ENCODE peak calls at places on chromosomes 16 and 17, in four cellular contexts. B, S, H and C are unnamed samples.

GRCh38 chr16:48608871-48609452 is 1.0 kb downstream of the N4BP1 start:
- DNase-seq in B (no peak), S (no peak), H (no peak), C (no peak)

GRCh38 chr17:17546399-17547185 is 44.9 kb downstream of the PEMT start:
- DNase-seq in B (no peak), S (no peak), H (no peak), C (no peak)

GRCh38 chr16:54647216-54647615 is 283.4 kb upstream of the IRX5 start:
- DNase-seq in B (no peak), S (no peak), H (no peak), C (no peak)

GRCh38 chr16:54316095-54316494 is 29.5 kb upstream of the IRX3 start:
- DNase-seq in B (no peak), S (no peak), H (no peak), C (no peak)

GRCh38 chr17:52233632-52234031 is 75.1 kb upstream of the CA10 start:
- DNase-seq in B (no peak), S (no peak), H (no peak), C (no peak)

GRCh38 chr16:22671301-22672076 is 142.5 kb upstream of the HS3ST2 start:
- DNase-seq in B (no peak), S (peak; percentile 18), H (no peak), C (no peak)

GRCh38 chr17:79824893-79825579 is 14.2 kb downstream of the CBX4 start:
- DNase-seq in B (no peak), S (no peak), H (no peak), C (no peak)

GRCh38 chr17:19753661-19754463 is 5.8 kb upstream of the ALDH3A1 start:
- DNase-seq in B (no peak), S (no peak), H (peak; percentile 91), C (no peak)

GRCh38 chr17:79438936-79439335 is 171.9 kb downstream of the RBFOX3 start:
- DNase-seq in B (no peak), S (no peak), H (no peak), C (no peak)

GRCh38 chr17:80105762-80106161 is 4.4 kb downstream of the GAA start:
- DNase-seq in B (no peak), S (peak; percentile 21), H (no peak), C (peak; percentile 64)

GRCh38 chr17:13619462-13619861 is 17.7 kb upstream of the HS3ST3A1 start:
- DNase-seq in B (no peak), S (no peak), H (no peak), C (no peak)

DNA sequence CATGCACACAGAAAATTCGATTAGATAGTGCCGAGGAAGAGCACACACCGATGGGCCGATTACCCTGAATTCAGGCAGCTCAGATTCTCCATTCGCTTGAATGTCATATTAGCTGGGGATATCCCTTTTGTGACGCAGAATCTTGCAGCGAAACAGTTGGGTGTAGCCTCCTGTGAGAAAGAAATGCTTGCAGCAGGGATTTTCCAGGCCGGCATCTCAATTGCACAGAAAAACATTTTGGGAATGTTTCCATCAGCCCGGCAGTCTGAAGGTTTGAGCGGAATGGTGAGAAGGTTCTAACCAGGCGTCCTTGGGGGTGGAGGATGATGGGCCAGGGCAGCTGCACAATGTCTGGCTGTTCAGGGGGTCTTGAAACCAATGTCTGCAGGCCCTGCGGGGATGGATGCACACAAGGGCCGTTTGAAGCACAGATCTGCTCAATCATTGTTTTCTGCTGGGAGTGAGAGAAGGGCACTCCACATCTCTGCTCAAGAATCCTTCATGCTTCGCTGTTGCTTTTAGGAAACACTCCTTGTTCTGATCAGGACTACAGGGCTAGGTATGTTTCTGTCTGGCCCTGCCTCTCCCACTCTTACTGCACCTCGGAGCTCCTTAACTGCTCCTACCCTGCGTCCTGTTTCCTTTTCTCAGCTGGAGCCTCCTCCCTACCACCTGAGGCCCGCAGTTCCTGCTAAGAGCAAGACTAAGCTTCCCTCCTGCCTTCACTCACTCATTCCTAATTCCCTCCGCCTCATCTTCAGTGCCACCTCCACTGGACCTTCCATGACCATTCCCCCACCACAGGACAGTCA is 94.6 kb downstream of the CMIP start:
- DNase-seq in B (no peak), S (no peak), H (no peak), C (no peak)
- TF ChIP-seq ELK1 in B (no peak), S (no peak), H (no peak), C (no peak)

DNA sequence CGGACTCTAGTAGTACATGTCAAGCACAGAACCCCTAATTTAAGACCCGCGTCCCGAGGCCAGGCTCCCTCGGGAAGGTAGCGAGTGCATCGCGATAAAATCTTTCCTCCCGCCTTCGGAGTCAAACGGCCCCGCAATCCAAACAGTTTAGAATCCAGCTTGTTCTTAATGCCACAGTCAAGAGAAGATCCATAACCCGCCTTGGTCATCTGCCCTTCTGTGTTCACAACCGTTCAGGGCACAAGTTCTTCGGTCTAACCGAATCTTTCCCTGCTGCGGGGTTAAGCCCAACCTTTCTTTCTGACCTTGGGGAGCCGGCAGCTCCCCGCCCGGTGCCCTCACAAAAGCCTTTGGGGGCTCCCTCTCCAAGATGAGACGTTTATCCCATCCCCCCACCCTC is 30.3 kb downstream of the CPSF4L start:
- DNase-seq in B (no peak), S (peak; percentile 25), H (peak; percentile 23), C (no peak)
- TF ChIP-seq ELK1 in B (no peak), S (no peak), H (no peak), C (no peak)

DNA sequence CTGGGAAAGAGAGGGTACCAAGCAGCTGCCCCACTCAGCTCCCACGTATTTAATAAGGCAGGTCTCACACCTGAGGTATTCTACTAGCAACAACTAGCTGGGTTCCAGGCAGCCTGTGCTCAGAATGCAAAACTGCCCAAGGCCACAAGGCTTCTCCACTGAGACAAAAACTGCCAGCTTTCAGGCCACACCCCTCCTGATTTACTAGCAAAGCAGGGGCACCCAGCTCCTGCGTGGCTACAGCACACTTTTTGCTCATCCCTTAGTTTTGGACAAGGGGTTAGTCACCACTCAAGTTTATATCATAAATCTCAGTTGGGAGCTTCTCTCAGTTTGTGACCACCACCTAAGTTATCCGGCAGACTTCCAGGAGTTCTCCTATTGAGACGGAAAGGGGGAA is 494.6 kb downstream of the CDH11 start:
- DNase-seq in B (no peak), S (no peak), H (no peak), C (no peak)
- TF ChIP-seq ELK1 in B (no peak), S (no peak), H (no peak), C (no peak)

GRCh38 chr17:2595200-2595599 is 1.7 kb downstream of the PAFAH1B1 start:
- DNase-seq in B (no peak), S (no peak), H (no peak), C (peak; percentile 10)
- TF ChIP-seq ELK1 in B (no peak), S (no peak), H (no peak), C (no peak)

GRCh38 chr17:33523577-33523981 is 230.5 kb upstream of the ASIC2 start:
- DNase-seq in B (no peak), S (no peak), H (no peak), C (no peak)

GRCh38 chr17:33519692-33520091 is 226.6 kb upstream of the ASIC2 start:
- DNase-seq in B (no peak), S (no peak), H (no peak), C (peak; percentile 14)

GRCh38 chr17:33521784-33522183 is 228.7 kb upstream of the ASIC2 start:
- DNase-seq in B (no peak), S (no peak), H (no peak), C (peak; percentile 24)

GRCh38 chr17:33522623-33523022 is 229.5 kb upstream of the ASIC2 start:
- DNase-seq in B (no peak), S (no peak), H (no peak), C (peak; percentile 38)

DNA sequence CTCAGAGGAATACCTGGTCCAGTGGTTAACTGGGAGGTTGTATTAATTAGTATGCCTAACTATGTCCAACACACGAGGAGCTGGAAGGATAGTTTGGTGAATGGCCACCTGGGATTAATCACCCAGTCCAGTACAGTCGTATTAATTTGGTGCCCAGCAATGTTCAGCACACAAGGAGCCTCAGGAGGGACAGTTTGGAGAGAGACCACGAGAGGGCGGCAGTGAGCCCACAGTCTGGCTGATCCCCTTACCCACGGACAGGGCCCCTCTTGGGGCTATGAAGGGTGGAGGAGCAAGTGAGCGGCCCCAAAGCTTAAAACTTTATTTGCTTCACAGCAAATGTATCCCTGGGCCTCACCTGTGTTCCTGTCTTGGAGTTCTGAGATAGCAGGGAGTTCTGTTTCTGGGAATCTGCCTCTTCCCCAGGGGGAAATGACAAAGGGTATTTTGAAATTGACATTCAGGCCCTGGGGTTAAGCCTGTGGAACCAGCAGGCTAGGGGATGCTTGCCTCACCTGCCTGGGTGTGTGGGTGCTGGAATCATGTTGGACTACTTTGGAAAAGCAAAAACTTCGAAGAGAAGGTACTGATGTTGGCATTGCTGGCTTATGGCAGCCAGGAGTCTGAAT is 227.4 kb upstream of the ASIC2 start:
- DNase-seq in B (no peak), S (peak; percentile 1), H (peak; percentile 46), C (peak; percentile 82)
- TF ChIP-seq ELK1 in B (no peak), S (no peak), H (no peak), C (no peak)

GRCh38 chr17:42754782-42755181 is 6.2 kb upstream of the RAMP2 start:
- DNase-seq in B (no peak), S (peak; percentile 41), H (no peak), C (no peak)
- TF ChIP-seq ELK1 in B (no peak), S (no peak), H (no peak), C (no peak)

GRCh38 chr16:456891-457483 is 31.5 kb downstream of the RAB11FIP3 start:
- DNase-seq in B (no peak), S (peak; percentile 56), H (no peak), C (peak; percentile 67)

GRCh38 chr16:455453-455852 is 30.0 kb downstream of the RAB11FIP3 start:
- DNase-seq in B (no peak), S (no peak), H (no peak), C (no peak)

GRCh38 chr16:459761-460160 is 34.3 kb downstream of the RAB11FIP3 start:
- DNase-seq in B (no peak), S (no peak), H (no peak), C (no peak)

GRCh38 chr16:460787-461186 is 35.3 kb downstream of the RAB11FIP3 start:
- DNase-seq in B (no peak), S (no peak), H (no peak), C (no peak)

DNA sequence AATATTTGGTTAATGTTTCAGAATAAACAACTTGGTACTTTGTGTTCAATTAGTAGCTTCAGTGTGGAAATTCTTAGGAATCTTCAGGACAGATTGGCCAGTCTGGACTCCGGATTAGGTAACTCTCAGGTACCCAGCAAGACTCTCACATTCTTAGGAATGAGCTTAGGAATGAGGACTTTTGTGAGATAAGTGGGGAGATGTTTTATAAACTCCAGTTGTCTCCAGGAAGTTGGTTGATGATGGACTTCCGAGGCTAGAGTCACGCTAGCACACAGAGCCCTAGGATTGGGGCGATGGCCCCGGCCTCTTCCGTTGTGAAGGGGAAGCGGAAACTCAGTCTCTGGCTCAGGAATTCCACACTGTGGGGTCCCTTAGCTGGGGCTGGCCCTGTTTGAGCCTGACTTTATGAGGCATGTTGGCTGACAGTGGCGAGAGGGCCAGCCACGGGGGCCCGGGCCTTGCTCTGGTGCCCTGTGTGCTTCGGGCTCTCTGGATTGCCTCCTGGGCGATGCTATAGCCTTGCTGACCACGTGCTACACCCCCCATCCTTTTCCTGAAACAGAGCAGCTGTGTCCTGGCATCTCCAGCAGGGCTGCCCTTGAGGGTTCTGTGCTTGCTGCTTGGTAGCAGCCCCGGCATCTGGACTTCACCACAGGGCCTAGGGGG is 32.4 kb downstream of the RAB11FIP3 start:
- DNase-seq in B (no peak), S (no peak), H (peak; percentile 57), C (no peak)
- TF ChIP-seq ELK1 in B (no peak), S (no peak), H (no peak), C (no peak)